ENCODE peak calls at places on chromosomes 6 and 20, in four cellular contexts. V is body of pancreas, F is GM12878, J is adrenal gland. U is an unnamed sample. For H3K36me3 and H3K4me1, the result is how much of the 10 kb centered on the place peaks cover.

GRCh38 chr6:28940294-28940858 is 16.6 kb upstream of the TRIM27 start:
- DNase-seq in F (peak), J (peak), V (peak), U (peak)

GRCh38 chr6:68059894-68060293 is 575.2 kb upstream of the ADGRB3 start:
- DNase-seq in V (no peak), J (no peak), F (peak), U (no peak)

GRCh38 chr6:34213772-34214171 is 22.9 kb upstream of the HMGA1 start:
- DNase-seq in F (no peak), J (no peak), V (no peak), U (no peak)

GRCh38 chr6:138182939-138183791 is 21.4 kb downstream of the ARFGEF3 start:
- DNase-seq in V (peak), F (no peak), J (no peak), U (no peak)

GRCh38 chr20:50885781-50886180 is 45.5 kb downstream of the ADNP start:
- DNase-seq in J (no peak), F (no peak), V (no peak), U (no peak)

GRCh38 chr6:78670802-78671201 is 196.5 kb upstream of the IRAK1BP1 start:
- DNase-seq in V (no peak), J (no peak), F (no peak), U (no peak)

GRCh38 chr6:148535976-148536375 is 193.3 kb downstream of the SASH1 start:
- DNase-seq in F (no peak), V (no peak), J (no peak), U (no peak)

GRCh38 chr6:124480021-124480430 is 482.2 kb upstream of the RNF217 start:
- DNase-seq in V (no peak), F (no peak), J (no peak), U (no peak)

GRCh38 chr6:7505196-7505699 is 36.2 kb upstream of the DSP start:
- DNase-seq in J (peak), F (no peak), V (peak), U (peak)

GRCh38 chr6:112149719-112150263 is 62.4 kb downstream of the FAM229B start:
- DNase-seq in F (no peak), J (no peak), V (no peak), U (no peak)

GRCh38 chr6:51855310-51856082 is 231.9 kb downstream of the PKHD1 start:
- DNase-seq in V (peak), J (peak), F (peak), U (peak)

GRCh38 chr6:148358196-148358785 is 15.7 kb downstream of the SASH1 start:
- DNase-seq in F (no peak), V (peak), J (peak), U (peak)

GRCh38 chr6:26264547-26264946 is 100.5 kb upstream of the BTN3A2 start:
- DNase-seq in J (no peak), V (no peak), F (no peak), U (no peak)

GRCh38 chr20:50919567-50919966 is 11.7 kb downstream of the ADNP start:
- DNase-seq in F (no peak), V (peak), J (peak), U (no peak)

GRCh38 chr20:1327241-1327653 is 1.7 kb downstream of the SDCBP2 start:
- DNase-seq in J (peak), F (no peak), V (peak), U (peak)

GRCh38 chr20:23534801-23535593 is 33.3 kb downstream of the CST9L start:
- DNase-seq in F (no peak), V (no peak), J (no peak), U (no peak)

GRCh38 chr6:45949256-45949655 is 66.4 kb downstream of the CLIC5 start:
- DNase-seq in J (no peak), F (no peak), V (no peak), U (no peak)

GRCh38 chr6:54493138-54493537 is 184.9 kb downstream of the TINAG start:
- DNase-seq in F (no peak), J (no peak), V (no peak), U (no peak)

GRCh38 chr20:12255571-12255970 is 337.9 kb downstream of the BTBD3 start:
- DNase-seq in V (no peak), J (no peak), F (no peak), U (no peak)

GRCh38 chr6:2900821-2901644 is 2.1 kb downstream of the SERPINB9 start:
- DNase-seq in F (no peak), J (peak), V (no peak), U (peak)

GRCh38 chr6:41257369-41258195 is 28.9 kb downstream of the TREM1 start:
- DNase-seq in F (no peak), J (peak), V (peak), U (no peak)

GRCh38 chr6:125392682-125393081 is 90.9 kb upstream of the HDDC2 start:
- DNase-seq in F (no peak), J (no peak), V (no peak), U (no peak)

GRCh38 chr20:61770203-61770602 is 295.5 kb downstream of the TAF4 start:
- DNase-seq in V (no peak), J (no peak), F (no peak), U (no peak)

GRCh38 chr6:16481680-16482079 is 243.3 kb downstream of the GMPR start:
- DNase-seq in V (no peak), F (no peak), J (no peak), U (no peak)

GRCh38 chr6:163780993-163781392 is 366.5 kb downstream of the QKI start:
- DNase-seq in J (no peak), V (peak), F (no peak), U (peak)

GRCh38 chr6:25369450-25370086 is 90.4 kb downstream of the CARMIL1 start:
- DNase-seq in J (no peak), V (peak), F (no peak), U (peak)

GRCh38 chr6:93644611-93645010 is 225.3 kb upstream of the EPHA7 start:
- DNase-seq in F (no peak), V (no peak), J (no peak), U (no peak)

GRCh38 chr20:13220194-13220856 is 749 bp upstream of the ISM1 start:
- DNase-seq in J (peak), V (peak), F (no peak), U (peak)

GRCh38 chr20:14543040-14543439 is 205.6 kb upstream of the FLRT3 start:
- DNase-seq in J (no peak), F (no peak), V (no peak), U (no peak)

GRCh38 chr6:37201726-37202125 is 31.8 kb downstream of the PIM1 start:
- DNase-seq in J (no peak), F (no peak), V (no peak), U (no peak)

GRCh38 chr6:14066782-14067406 is 50.7 kb upstream of the CD83 start:
- DNase-seq in F (no peak), V (peak), J (no peak), U (peak)

GRCh38 chr20:20247234-20247633 is 120.7 kb upstream of the INSM1 start:
- DNase-seq in J (no peak), F (no peak), V (no peak), U (no peak)

GRCh38 chr6:169778646-169779045 is 27.2 kb downstream of the ERMARD start:
- DNase-seq in V (no peak), J (peak), F (no peak), U (no peak)

GRCh38 chr6:169779092-169779815 is 27.8 kb downstream of the ERMARD start:
- DNase-seq in J (peak), V (no peak), F (no peak), U (peak)

GRCh38 chr6:169782966-169783760 is 31.7 kb downstream of the ERMARD start:
- DNase-seq in J (peak), F (no peak), V (no peak), U (peak)

GRCh38 chr6:169779896-169780295 is 28.5 kb downstream of the ERMARD start:
- DNase-seq in V (no peak), F (no peak), J (peak), U (peak)

GRCh38 chr6:169780571-169781091 is 29.2 kb downstream of the ERMARD start:
- DNase-seq in J (peak), F (no peak), V (no peak), U (peak)
- H3K36me3 ChIP-seq in J (under half), F (under half), V (under half), U (under half)

DNA sequence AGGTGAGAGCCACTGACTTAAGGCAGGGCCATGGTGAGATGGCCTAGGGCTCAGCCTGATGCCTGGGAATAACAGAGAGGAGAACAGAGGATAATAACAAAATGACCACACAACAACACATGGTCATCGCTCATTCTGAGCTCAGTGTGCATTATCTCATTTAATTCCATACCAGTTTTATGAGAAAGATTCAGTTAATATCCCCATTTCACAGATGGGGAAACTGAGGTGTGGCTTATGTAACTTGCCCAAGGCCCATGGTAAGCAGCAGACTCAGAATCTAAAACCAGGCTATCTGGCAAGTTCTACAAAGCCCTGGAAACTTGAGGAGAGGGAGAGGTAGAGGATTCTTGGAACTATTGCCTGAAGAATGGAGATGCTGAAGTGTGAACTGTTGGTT is 200.9 kb upstream of the PMEPA1 start:
- DNase-seq in J (no peak), V (no peak), F (no peak), U (no peak)
- H3K4me1 ChIP-seq in J (under half), V (under half), F (under half), U (under half)

GRCh38 chr6:44002591-44003344 is 124.5 kb downstream of the MRPL14 start:
- DNase-seq in V (peak), F (no peak), J (peak), U (peak)

GRCh38 chr6:44002071-44002590 is 125.1 kb downstream of the MRPL14 start:
- DNase-seq in V (peak), J (no peak), F (no peak), U (no peak)

GRCh38 chr6:44004136-44004535 is 123.1 kb downstream of the MRPL14 start:
- DNase-seq in F (no peak), J (no peak), V (no peak), U (no peak)

GRCh38 chr6:44004625-44005506 is 122.4 kb downstream of the MRPL14 start:
- DNase-seq in F (no peak), V (peak), J (peak), U (no peak)

DNA sequence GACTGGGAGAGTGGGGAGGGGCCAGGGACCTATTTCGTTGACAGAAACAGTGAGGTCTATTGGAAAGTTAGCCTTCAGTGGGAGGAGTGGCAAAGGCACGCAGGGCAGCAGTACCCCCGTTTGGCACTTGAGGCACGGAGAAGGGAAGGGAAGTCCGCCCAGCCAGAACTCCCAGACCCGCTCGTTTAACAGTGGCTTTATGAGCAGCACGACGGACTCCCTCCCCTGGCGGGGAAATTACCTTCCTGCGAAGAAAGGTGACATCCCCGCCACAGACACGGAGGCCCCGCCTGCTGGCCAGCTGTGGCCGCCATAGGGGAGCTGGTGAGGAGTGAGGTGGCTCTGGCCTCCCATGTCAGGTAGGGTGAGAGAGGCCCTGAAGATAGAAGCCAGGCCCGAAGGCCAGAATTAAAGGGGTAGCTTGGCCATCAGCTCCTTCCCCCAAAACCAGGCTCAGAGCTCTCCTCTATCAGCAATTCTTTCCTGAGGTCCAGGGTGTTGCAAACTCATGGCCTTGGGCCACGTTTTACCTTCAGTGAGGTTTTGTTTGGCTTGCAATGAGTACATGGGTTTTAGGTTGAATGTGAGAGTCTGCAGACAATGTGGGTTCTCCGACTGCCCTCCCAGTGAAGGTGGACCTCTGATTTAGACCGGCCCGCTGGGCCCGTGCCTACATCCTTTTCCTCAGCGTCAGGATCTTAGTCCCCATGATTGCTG is 123.7 kb downstream of the MRPL14 start:
- DNase-seq in J (no peak), F (no peak), V (peak), U (no peak)
- TF ChIP-seq POLR2A in J (no peak), F (no peak), V (no peak), U (no peak)

GRCh38 chr6:5904527-5904926 is 102.2 kb downstream of the NRN1 start:
- DNase-seq in F (no peak), J (no peak), V (no peak), U (no peak)
- H3K36me3 ChIP-seq in F (under half), J (under half), V (under half), U (under half)